ENCODE peak calls at places on chromosome 14, in six cellular contexts. D is RWPE2, B is colonic mucosa, X is A673, A is transverse colon, L is thyroid gland. W is an unnamed sample.

GRCh38 chr14:104563191-104563741 is 16.3 kb upstream of the C14orf180 start:
- DNase-seq in D (no peak), B (no peak), X (no peak), A (no peak), L (peak; percentile 56), W (no peak)

GRCh38 chr14:69695664-69696527 is 71.0 kb upstream of the SRSF5 start:
- DNase-seq in D (no peak), B (peak; percentile 76), X (no peak), A (peak; percentile 76), L (peak; percentile 76), W (no peak)

GRCh38 chr14:104826858-104827172 is 25.9 kb downstream of the ZBTB42 start:
- DNase-seq in D (no peak), B (no peak), X (no peak), A (no peak), L (no peak), W (no peak)

GRCh38 chr14:24164591-24164991 is 3.5 kb downstream of the IRF9 start:
- DNase-seq in D (no peak), B (no peak), X (no peak), A (no peak), L (no peak), W (no peak)

GRCh38 chr14:92946847-92947545 is 24.0 kb downstream of the CHGA start:
- DNase-seq in D (no peak), B (no peak), X (no peak), A (no peak), L (no peak), W (no peak)

GRCh38 chr14:34081576-34082136 is 130.8 kb upstream of the EGLN3 start:
- DNase-seq in D (no peak), B (no peak), X (peak; percentile 39), A (no peak), L (no peak), W (no peak)

GRCh38 chr14:104563742-104564615 is 15.6 kb upstream of the C14orf180 start:
- DNase-seq in D (no peak), B (peak; percentile 70), X (peak; percentile 56), A (peak; percentile 71), L (peak; percentile 73), W (peak; percentile 77)

GRCh38 chr14:101972126-101972785 is 7.9 kb downstream of the DYNC1H1 start:
- DNase-seq in D (peak; percentile 99), B (peak; percentile 86), X (peak; percentile 97), A (peak; percentile 83), L (peak; percentile 46), W (peak; percentile 89)

GRCh38 chr14:77603654-77604270 is 12.7 kb downstream of the SPTLC2 start:
- DNase-seq in D (no peak), B (peak; percentile 59), X (peak; percentile 53), A (peak; percentile 51), L (peak; percentile 7), W (no peak)

GRCh38 chr14:34262511-34262910 is 199.5 kb downstream of the SPTSSA start:
- DNase-seq in D (no peak), B (no peak), X (peak; percentile 29), A (no peak), L (no peak), W (no peak)

GRCh38 chr14:100065942-100066574 is 836 bp downstream of the EVL start:
- DNase-seq in D (no peak), B (peak; percentile 43), X (no peak), A (peak; percentile 66), L (no peak), W (no peak)

GRCh38 chr14:51491036-51491545 is 160.6 kb upstream of the FRMD6 start:
- DNase-seq in D (no peak), B (no peak), X (no peak), A (no peak), L (no peak), W (no peak)

GRCh38 chr14:51160871-51161270 is 66.0 kb upstream of the TRIM9 start:
- DNase-seq in D (no peak), B (no peak), X (no peak), A (no peak), L (no peak), W (no peak)

GRCh38 chr14:23153891-23154796 is 29.3 kb downstream of the SLC7A8 start:
- DNase-seq in D (peak; percentile 86), B (peak; percentile 87), X (peak; percentile 60), A (peak; percentile 85), L (peak; percentile 86), W (peak; percentile 90)

GRCh38 chr14:64610049-64610746 is 60.4 kb downstream of the PPP1R36 start:
- DNase-seq in D (no peak), B (no peak), X (no peak), A (no peak), L (no peak), W (no peak)

GRCh38 chr14:83291716-83292115 is 1758.1 kb upstream of the SEL1L start:
- DNase-seq in D (no peak), B (no peak), X (peak; percentile 80), A (no peak), L (no peak), W (no peak)

GRCh38 chr14:92802678-92803077 is 8.6 kb downstream of the GOLGA5 start:
- DNase-seq in D (no peak), B (no peak), X (no peak), A (no peak), L (no peak), W (no peak)

GRCh38 chr14:29548948-29549370 is 378.7 kb downstream of the PRKD1 start:
- DNase-seq in D (no peak), B (no peak), X (peak; percentile 78), A (no peak), L (no peak), W (no peak)

GRCh38 chr14:77529963-77530362 is 31.3 kb upstream of the ISM2 start:
- DNase-seq in D (no peak), B (no peak), X (no peak), A (no peak), L (no peak), W (no peak)

GRCh38 chr14:63542231-63542999 is 762 bp downstream of the PPP2R5E start:
- DNase-seq in D (no peak), B (peak; percentile 45), X (peak; percentile 41), A (peak; percentile 36), L (no peak), W (no peak)

GRCh38 chr14:61933021-61933420 is 170.8 kb downstream of the SNAPC1 start:
- DNase-seq in D (no peak), B (no peak), X (no peak), A (no peak), L (no peak), W (no peak)

GRCh38 chr14:55383039-55383438 is 28.6 kb downstream of the ATG14 start:
- DNase-seq in D (no peak), B (no peak), X (no peak), A (no peak), L (peak; percentile 91), W (no peak)

GRCh38 chr14:55381561-55381960 is 30.1 kb downstream of the ATG14 start:
- DNase-seq in D (no peak), B (no peak), X (no peak), A (no peak), L (no peak), W (no peak)

GRCh38 chr14:55384536-55384935 is 27.1 kb downstream of the ATG14 start:
- DNase-seq in D (no peak), B (no peak), X (no peak), A (no peak), L (no peak), W (no peak)

GRCh38 chr14:55382483-55382882 is 29.1 kb downstream of the ATG14 start:
- DNase-seq in D (no peak), B (no peak), X (no peak), A (no peak), L (no peak), W (no peak)

GRCh38 chr14:55383541-55384140 is 28.0 kb downstream of the ATG14 start:
- DNase-seq in D (no peak), B (no peak), X (no peak), A (no peak), L (peak; percentile 5), W (no peak)
- H3K36me3 ChIP-seq in D (peaks cover 50% of the 10 kb centered on the region), B (no peaks in the 10 kb centered on the region), X (peaks cover 2% of the 10 kb centered on the region), A (peaks cover 24% of the 10 kb centered on the region), L (peaks cover 18% of the 10 kb centered on the region), W (no peaks in the 10 kb centered on the region)

GRCh38 chr14:70891741-70892140 is 15.5 kb upstream of the PCNX1 start:
- DNase-seq in D (no peak), B (no peak), X (no peak), A (no peak), L (no peak), W (no peak)

GRCh38 chr14:70893842-70894237 is 13.4 kb upstream of the PCNX1 start:
- DNase-seq in D (no peak), B (no peak), X (no peak), A (no peak), L (no peak), W (no peak)

GRCh38 chr14:70890842-70891442 is 16.3 kb upstream of the PCNX1 start:
- DNase-seq in D (no peak), B (no peak), X (no peak), A (no peak), L (no peak), W (no peak)

GRCh38 chr14:70894868-70895267 is 12.4 kb upstream of the PCNX1 start:
- DNase-seq in D (no peak), B (no peak), X (no peak), A (no peak), L (no peak), W (no peak)

GRCh38 chr14:70893062-70893841 is 14.0 kb upstream of the PCNX1 start:
- DNase-seq in D (no peak), B (no peak), X (no peak), A (no peak), L (no peak), W (no peak)
- H3K36me3 ChIP-seq in D (no peaks in the 10 kb centered on the region), B (no peaks in the 10 kb centered on the region), X (no peaks in the 10 kb centered on the region), A (no peaks in the 10 kb centered on the region), L (no peaks in the 10 kb centered on the region), W (no peaks in the 10 kb centered on the region)

GRCh38 chr14:73100334-73100733 is 36.0 kb upstream of the PSEN1 start:
- DNase-seq in D (no peak), B (no peak), X (no peak), A (no peak), L (no peak), W (no peak)

GRCh38 chr14:73102806-73103497 is 33.4 kb upstream of the PSEN1 start:
- DNase-seq in D (no peak), B (no peak), X (no peak), A (no peak), L (no peak), W (no peak)

GRCh38 chr14:73097421-73097820 is 38.9 kb upstream of the PSEN1 start:
- DNase-seq in D (no peak), B (no peak), X (no peak), A (no peak), L (no peak), W (no peak)
- H3K36me3 ChIP-seq in D (peaks cover 92% of the 10 kb centered on the region), B (peaks cover 10% of the 10 kb centered on the region), X (peaks cover 75% of the 10 kb centered on the region), A (peaks cover 50% of the 10 kb centered on the region), L (peaks cover 9% of the 10 kb centered on the region), W (peaks cover 89% of the 10 kb centered on the region)

GRCh38 chr14:75005357-75005756 is 2.6 kb downstream of the EIF2B2 start:
- DNase-seq in D (no peak), B (no peak), X (no peak), A (no peak), L (no peak), W (no peak)

GRCh38 chr14:75011356-75012097 is 8.8 kb downstream of the EIF2B2 start:
- DNase-seq in D (no peak), B (no peak), X (peak; percentile 67), A (no peak), L (no peak), W (no peak)

GRCh38 chr14:75013290-75013689 is 10.6 kb downstream of the EIF2B2 start:
- DNase-seq in D (no peak), B (no peak), X (no peak), A (no peak), L (no peak), W (peak; percentile 30)

GRCh38 chr14:75010472-75010871 is 7.8 kb downstream of the EIF2B2 start:
- DNase-seq in D (no peak), B (no peak), X (no peak), A (no peak), L (no peak), W (no peak)

GRCh38 chr14:75009176-75009575 is 6.5 kb downstream of the EIF2B2 start:
- DNase-seq in D (no peak), B (no peak), X (no peak), A (no peak), L (peak; percentile 94), W (no peak)
- H3K36me3 ChIP-seq in D (peaks cover 73% of the 10 kb centered on the region), B (peaks cover 3% of the 10 kb centered on the region), X (peaks cover 48% of the 10 kb centered on the region), A (peaks cover 50% of the 10 kb centered on the region), L (peaks cover 26% of the 10 kb centered on the region), W (peaks cover 38% of the 10 kb centered on the region)

W was measured in heart right ventricle.